ENCODE peak calls at places on chromosomes 4 and X, in ten cellular contexts. U, X, H, Y, F, O, S, K, M and W are unnamed samples.

GRCh38 chrX:136714626-136715599 is 65.8 kb downstream of the ARHGEF6 start:
- DNase-seq in Y (no peak), K (no peak), O (no peak), X (no peak), S (no peak), U (no peak), M (no peak), F (no peak), H (no peak), W (no peak)

GRCh38 chr4:61500883-61501282 is 300.8 kb downstream of the ADGRL3 start:
- DNase-seq in U (no peak), H (no peak), M (no peak), Y (no peak), O (peak), X (no peak), F (no peak), K (no peak), S (no peak), W (no peak)

GRCh38 chrX:84046403-84046984 is 141.5 kb downstream of the RPS6KA6 start:
- DNase-seq in K (peak), H (no peak), O (peak), U (no peak), Y (peak), F (peak), M (peak), X (no peak), S (no peak), W (no peak)

GRCh38 chr4:168421671-168422070 is 58.6 kb downstream of the DDX60L start:
- DNase-seq in F (peak), H (no peak), Y (no peak), M (no peak), X (no peak), S (no peak), O (no peak), U (peak), K (no peak), W (no peak)

GRCh38 chrX:40952855-40953254 is 132.4 kb upstream of the USP9X start:
- DNase-seq in Y (no peak), K (no peak), H (no peak), S (peak), M (no peak), O (no peak), X (no peak), U (no peak), F (no peak), W (no peak)

GRCh38 chrX:132957211-132958085 is 981 bp downstream of the HS6ST2 start:
- DNase-seq in O (peak), M (no peak), U (no peak), H (peak), X (no peak), F (no peak), Y (no peak), K (no peak), S (no peak), W (no peak)

GRCh38 chrX:21176927-21177571 is 197.2 kb upstream of the CNKSR2 start:
- DNase-seq in S (no peak), X (no peak), K (no peak), H (no peak), Y (no peak), M (no peak), F (no peak), U (no peak), O (no peak), W (no peak)

GRCh38 chrX:13966071-13966850 is 63.4 kb downstream of the GEMIN8 start:
- DNase-seq in F (no peak), Y (no peak), K (no peak), X (no peak), S (no peak), O (no peak), M (no peak), H (no peak), U (no peak), W (no peak)

GRCh38 chr4:107034982-107035710 is 967 bp downstream of the DKK2 start:
- DNase-seq in O (peak), M (peak), Y (peak), U (no peak), H (peak), K (no peak), X (no peak), S (no peak), F (no peak), W (no peak)

GRCh38 chr4:150142831-150143230 is 64.6 kb downstream of the DCLK2 start:
- DNase-seq in U (no peak), M (no peak), K (no peak), F (no peak), O (no peak), X (no peak), H (no peak), S (no peak), Y (no peak), W (no peak)

GRCh38 chr4:150136481-150136880 is 58.2 kb downstream of the DCLK2 start:
- DNase-seq in O (no peak), F (no peak), M (no peak), S (no peak), U (no peak), H (no peak), K (no peak), X (no peak), Y (no peak), W (no peak)

GRCh38 chr4:150139297-150139696 is 61.1 kb downstream of the DCLK2 start:
- DNase-seq in Y (no peak), F (no peak), K (no peak), S (no peak), M (no peak), O (no peak), X (no peak), U (no peak), H (no peak), W (no peak)

GRCh38 chr4:150145090-150145949 is 67.1 kb downstream of the DCLK2 start:
- DNase-seq in U (no peak), S (no peak), H (no peak), K (no peak), O (peak), M (no peak), X (no peak), F (peak), Y (no peak), W (no peak)

DNA sequence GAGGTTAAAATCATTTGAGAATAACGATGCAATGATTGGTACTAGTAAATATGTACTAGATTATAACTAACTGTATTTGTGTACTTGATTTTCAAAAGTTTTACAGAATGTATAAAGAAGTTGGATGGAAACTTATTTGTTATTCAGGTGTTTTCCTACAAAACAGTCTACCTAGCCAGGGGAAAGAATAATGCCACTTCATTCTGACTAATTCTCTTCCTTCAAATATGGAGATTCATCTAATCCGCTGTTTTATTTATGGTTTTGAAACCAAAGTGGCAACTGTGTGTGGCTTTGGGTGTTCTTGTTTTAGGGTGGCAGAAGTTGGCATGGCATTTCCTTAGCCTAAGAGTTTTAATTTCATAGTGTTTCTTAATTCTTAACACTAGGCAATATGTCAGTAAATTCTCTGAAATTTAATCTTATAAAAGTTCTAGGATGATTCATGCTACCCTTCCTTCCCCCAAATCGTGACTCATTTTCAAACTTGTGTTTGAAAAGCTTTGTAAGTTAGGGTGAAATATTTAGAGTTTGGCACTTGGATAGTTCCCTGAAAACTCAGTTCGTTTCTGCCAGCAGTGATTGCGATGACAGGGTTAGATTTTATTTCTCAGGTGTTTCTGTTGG is 62.6 kb downstream of the DCLK2 start:
- DNase-seq in H (no peak), O (no peak), U (no peak), K (no peak), Y (no peak), S (no peak), X (no peak), F (no peak), M (no peak), W (no peak)
- TF ChIP-seq POLR2AphosphoS5 in H (no peak), O (no peak), U (no peak), K (no peak), Y (no peak), S (no peak), X (no peak), F (no peak), M (no peak), W (no peak)

GRCh38 chr4:10115271-10115656 is 1.3 kb downstream of the WDR1 start:
- DNase-seq in H (no peak), F (no peak), X (no peak), U (no peak), O (no peak), K (no peak), M (no peak), Y (peak), S (no peak), W (no peak)
- TF ChIP-seq POLR2AphosphoS5 in H (no peak), F (no peak), X (no peak), U (no peak), O (no peak), K (no peak), M (no peak), Y (no peak), S (no peak), W (peak)

GRCh38 chr4:144710526-144710912 is 64.6 kb downstream of the HHIP start:
- DNase-seq in F (no peak), Y (no peak), H (no peak), M (no peak), O (no peak), X (no peak), K (no peak), U (no peak), S (no peak), W (no peak)

GRCh38 chr4:144709793-144710525 is 64.0 kb downstream of the HHIP start:
- DNase-seq in K (no peak), U (peak), O (no peak), X (no peak), Y (no peak), F (no peak), H (no peak), M (no peak), S (no peak), W (no peak)

GRCh38 chr4:144705861-144706590 is 60.1 kb downstream of the HHIP start:
- DNase-seq in F (no peak), S (no peak), U (no peak), Y (no peak), X (no peak), M (no peak), K (no peak), O (no peak), H (no peak), W (no peak)

GRCh38 chr4:144711685-144712456 is 65.9 kb downstream of the HHIP start:
- DNase-seq in S (no peak), F (no peak), M (no peak), O (no peak), Y (no peak), H (no peak), K (no peak), X (no peak), U (no peak), W (no peak)

DNA sequence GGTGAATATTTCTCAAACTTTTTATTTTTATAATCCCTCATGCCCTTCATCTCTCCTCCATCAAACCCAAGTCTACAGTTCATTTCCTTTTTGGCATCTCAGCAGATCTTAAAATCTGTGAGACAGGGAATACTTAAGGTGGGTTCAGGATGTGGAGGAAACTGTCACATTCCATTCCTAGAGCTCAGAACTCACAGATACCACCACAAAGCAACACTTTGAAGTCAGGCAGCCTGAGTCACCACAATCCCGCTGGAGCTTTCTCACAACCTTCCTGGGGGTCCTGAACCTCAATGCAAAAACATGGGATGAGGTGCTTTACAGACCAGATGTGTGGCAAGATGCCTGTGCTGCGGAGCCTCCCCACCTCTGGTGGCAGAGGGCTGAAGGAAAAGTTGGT is 63.2 kb downstream of the HHIP start:
- DNase-seq in Y (no peak), X (no peak), O (peak), S (no peak), F (no peak), M (no peak), H (no peak), U (peak), K (no peak), W (no peak)
- TF ChIP-seq POLR2AphosphoS5 in Y (no peak), X (no peak), O (no peak), S (no peak), F (no peak), M (no peak), H (no peak), U (no peak), K (no peak), W (no peak)

GRCh38 chr4:1768367-1769034 is 24.6 kb upstream of the FGFR3 start:
- DNase-seq in O (no peak), M (no peak), H (no peak), K (no peak), S (no peak), Y (no peak), U (no peak), X (peak), F (no peak), W (no peak)
- TF ChIP-seq POLR2AphosphoS5 in O (no peak), M (no peak), H (no peak), K (no peak), S (no peak), Y (no peak), U (no peak), X (no peak), F (no peak), W (no peak)

GRCh38 chrX:67619253-67619652 is 75.4 kb downstream of the AR start:
- DNase-seq in X (no peak), S (no peak), M (no peak), Y (no peak), U (no peak), F (no peak), H (no peak), O (no peak), K (no peak), W (no peak)

GRCh38 chrX:67624324-67624723 is 80.5 kb downstream of the AR start:
- DNase-seq in M (no peak), H (no peak), Y (no peak), F (no peak), S (no peak), X (no peak), U (no peak), K (no peak), O (no peak), W (no peak)

DNA sequence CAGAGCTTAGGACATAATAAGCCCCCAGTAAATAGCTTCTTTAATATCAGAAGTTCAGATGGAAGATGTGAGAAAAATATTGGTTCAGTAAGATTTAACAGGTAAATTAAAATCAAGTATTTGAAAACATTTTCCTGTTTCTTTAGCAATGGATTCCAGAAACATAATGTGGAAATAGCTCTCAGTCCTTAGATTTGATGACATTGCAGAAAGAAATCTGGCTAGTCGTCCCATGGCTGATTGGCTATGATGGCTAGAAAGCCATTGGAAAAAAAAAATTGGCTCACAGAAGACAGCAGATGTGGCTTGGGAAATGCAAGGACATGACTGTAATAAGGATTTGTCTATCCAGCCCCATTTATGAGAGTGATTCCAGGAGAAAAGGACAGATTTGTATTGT is 78.2 kb downstream of the AR start:
- DNase-seq in H (no peak), F (no peak), X (no peak), M (no peak), K (no peak), O (no peak), Y (no peak), S (no peak), U (no peak), W (no peak)
- TF ChIP-seq POLR2AphosphoS5 in H (no peak), F (no peak), X (no peak), M (no peak), K (no peak), O (no peak), Y (no peak), S (no peak), U (no peak), W (no peak)

GRCh38 chr4:174449152-174449551 is 73.1 kb downstream of the HPGD start:
- DNase-seq in U (no peak), S (no peak), K (no peak), Y (no peak), X (no peak), O (no peak), M (no peak), F (no peak), H (no peak), W (no peak)
- TF ChIP-seq POLR2AphosphoS5 in U (no peak), S (no peak), K (no peak), Y (no peak), X (no peak), O (no peak), M (no peak), F (no peak), H (no peak), W (no peak)

DNA sequence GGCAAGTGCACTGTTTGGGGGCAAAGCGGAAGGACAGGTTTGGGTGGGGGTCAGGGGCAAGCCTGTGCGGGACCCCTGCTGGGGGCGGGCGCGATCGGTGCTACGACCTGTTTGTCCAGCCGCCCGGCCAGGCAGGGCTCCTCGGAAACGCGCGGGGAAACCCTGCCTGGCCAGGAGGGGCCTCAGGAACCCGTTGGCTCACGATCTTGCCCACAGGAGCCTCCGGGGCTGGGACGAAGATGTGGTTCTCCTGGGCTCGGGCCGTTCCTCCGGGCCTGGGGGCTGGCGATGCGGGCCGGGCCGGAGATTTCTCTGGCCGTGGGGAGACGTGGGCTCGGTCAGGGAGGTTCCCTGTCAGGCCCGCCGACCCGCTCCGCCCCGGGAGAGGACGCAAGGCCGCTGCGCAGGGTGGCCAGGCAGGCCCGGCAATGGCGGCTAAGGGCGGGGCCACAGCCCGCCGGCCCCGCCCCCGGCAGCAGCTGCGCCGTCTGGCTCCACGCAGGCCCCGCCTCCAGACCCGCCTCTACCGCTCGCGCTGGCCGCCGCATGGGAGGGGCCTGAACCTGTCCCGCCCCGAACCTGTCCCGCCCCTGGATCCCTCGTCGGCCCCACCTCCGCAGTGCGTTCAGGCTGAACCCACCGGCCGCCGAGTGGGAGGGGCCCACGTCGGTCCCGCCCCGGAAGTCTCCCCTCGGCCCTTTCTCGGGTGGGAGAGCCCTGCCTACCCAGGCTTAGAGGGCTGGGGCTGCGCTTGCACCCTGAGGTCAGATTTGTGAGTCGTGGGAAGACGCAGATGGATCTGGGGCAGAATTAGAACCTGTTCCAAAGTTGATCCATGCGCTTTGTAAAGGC is at the start of gene FAM3A:
- DNase-seq in H (peak), M (peak), Y (peak), U (peak), K (peak), O (peak), F (peak), X (peak), S (peak), W (peak)
- TF ChIP-seq POLR2AphosphoS5 in H (peak), M (peak), Y (peak), U (peak), K (peak), O (peak), F (peak), X (peak), S (peak), W (peak)

GRCh38 chrX:130097507-130098201 is 12.6 kb downstream of the ELF4 start:
- DNase-seq in O (no peak), M (no peak), X (no peak), S (no peak), U (no peak), H (peak), F (peak), K (no peak), Y (no peak), W (no peak)
- TF ChIP-seq POLR2AphosphoS5 in O (no peak), M (no peak), X (peak), S (no peak), U (no peak), H (peak), F (no peak), K (no peak), Y (peak), W (no peak)